ENCODE peak calls at places on chromosome 7, in five cellular contexts. Z, U, X, F and W are unnamed samples.

GRCh38 chr7:157875230-157876179 is 538.7 kb downstream of the DNAJB6 start:
- DNase-seq in F (no peak), Z (peak), X (peak), U (no peak), W (no peak)

GRCh38 chr7:112399501-112399900 is 50.8 kb upstream of the IFRD1 start:
- DNase-seq in Z (no peak), U (no peak), F (no peak), X (no peak), W (no peak)

GRCh38 chr7:119964065-119964464 is 308.9 kb upstream of the KCND2 start:
- DNase-seq in Z (no peak), U (no peak), X (no peak), F (no peak), W (no peak)

GRCh38 chr7:135662373-135663114 is at the start of gene STMP1:
- DNase-seq in F (peak), Z (peak), U (peak), X (peak), W (peak)

GRCh38 chr7:140231779-140232491 is 55.2 kb upstream of the KDM7A start:
- DNase-seq in X (peak), F (no peak), Z (no peak), U (no peak), W (no peak)

GRCh38 chr7:138325434-138325833 is 134.6 kb upstream of the TRIM24 start:
- DNase-seq in U (no peak), F (no peak), Z (no peak), X (peak), W (no peak)

GRCh38 chr7:1922870-1923236 is 252.8 kb downstream of the ELFN1 start:
- DNase-seq in X (peak), F (no peak), U (no peak), Z (no peak), W (no peak)

GRCh38 chr7:8147004-8147403 is 115.0 kb downstream of the ICA1 start:
- DNase-seq in F (no peak), Z (peak), X (no peak), U (no peak), W (no peak)

GRCh38 chr7:3095046-3095445 is 51.4 kb upstream of the CARD11 start:
- DNase-seq in Z (no peak), U (no peak), X (no peak), F (no peak), W (peak)

GRCh38 chr7:130838738-130839137 is 104.7 kb upstream of the KLF14 start:
- DNase-seq in Z (no peak), X (peak), F (no peak), U (peak), W (no peak)

GRCh38 chr7:157597562-157597961 is 260.8 kb downstream of the DNAJB6 start:
- DNase-seq in F (no peak), Z (no peak), X (no peak), U (no peak), W (no peak)

GRCh38 chr7:31883761-31884164 is 186.4 kb downstream of the PDE1C start:
- DNase-seq in F (peak), Z (no peak), X (peak), U (no peak), W (no peak)

GRCh38 chr7:106848851-106849442 is 16.1 kb upstream of the PIK3CG start:
- DNase-seq in U (peak), Z (no peak), X (peak), F (no peak), W (no peak)

GRCh38 chr7:135291809-135292253 is 58.2 kb downstream of the STRA8 start:
- DNase-seq in Z (no peak), X (peak), U (peak), F (no peak), W (no peak)

GRCh38 chr7:53350241-53350640 is 314.8 kb downstream of the POM121L12 start:
- DNase-seq in Z (peak), X (peak), U (no peak), F (no peak), W (peak)

GRCh38 chr7:87370660-87371180 is 25.3 kb downstream of the CROT start:
- DNase-seq in U (peak), F (no peak), Z (no peak), X (peak), W (no peak)

GRCh38 chr7:39357648-39358047 is 208.6 kb upstream of the YAE1 start:
- DNase-seq in Z (peak), X (no peak), U (no peak), F (no peak), W (no peak)

GRCh38 chr7:35749548-35749947 is 51.3 kb upstream of the SEPTIN7 start:
- DNase-seq in U (no peak), F (no peak), X (no peak), Z (no peak), W (peak)

GRCh38 chr7:281637-282036 is 8.3 kb upstream of the FOXL3 start:
- DNase-seq in Z (no peak), F (no peak), X (no peak), U (no peak), W (no peak)

GRCh38 chr7:101933685-101934084 is 116.3 kb downstream of the CUX1 start:
- DNase-seq in Z (no peak), U (no peak), X (no peak), F (no peak), W (no peak)

GRCh38 chr7:45980973-45981372 is 59.9 kb upstream of the IGFBP3 start:
- DNase-seq in X (peak), F (no peak), U (no peak), Z (no peak), W (no peak)

GRCh38 chr7:43479042-43479441 is 103.9 kb upstream of the STK17A start:
- DNase-seq in F (no peak), X (peak), U (no peak), Z (no peak), W (no peak)

GRCh38 chr7:95199779-95200558 is 124.4 kb downstream of the PON1 start:
- DNase-seq in X (peak), F (peak), Z (peak), U (peak), W (peak)

GRCh38 chr7:14207154-14207553 is 217.7 kb upstream of the ETV1 start:
- DNase-seq in F (no peak), X (no peak), Z (no peak), U (no peak), W (peak)

GRCh38 chr7:44046321-44047061 is 2.0 kb downstream of the DBNL start:
- DNase-seq in X (no peak), F (no peak), Z (no peak), U (no peak), W (no peak)

GRCh38 chr7:107996072-107996824 is 6.7 kb downstream of the LAMB1 start:
- DNase-seq in U (no peak), F (no peak), Z (no peak), X (peak), W (no peak)

GRCh38 chr7:88480266-88480665 is 173.6 kb upstream of the STEAP4 start:
- DNase-seq in F (no peak), X (no peak), Z (no peak), U (no peak), W (no peak)

GRCh38 chr7:86913709-86914108 is 145.7 kb downstream of the ELAPOR2 start:
- DNase-seq in Z (no peak), F (no peak), X (no peak), U (peak), W (no peak)